ENCODE peak calls at places on chromosomes 2 and 18, in ten cellular contexts. H is Panc1, T is transverse colon, C is HCT116, D is breast epithelium, A is SK-N-SH, O is GM23338, Q is sigmoid colon, P is prostate gland, R is endothelial cell of umbilical vein. B is an unnamed sample.

GRCh38 chr2:75055820-75056675 is 97.6 kb downstream of the POLE4 start:
- DNase-seq in R (no peak), Q (no peak), A (no peak), H (no peak), P (no peak), C (no peak), O (peak; percentile 96), D (no peak), T (no peak), B (no peak)

GRCh38 chr2:120108049-120108448 is 95.2 kb downstream of the EPB41L5 start:
- DNase-seq in A (peak; percentile 4), D (no peak), H (no peak), R (peak; percentile 97), Q (no peak), P (peak; percentile 89), C (no peak), T (peak; percentile 34), O (no peak), B (no peak)

GRCh38 chr2:171762879-171763573 is 75.8 kb downstream of the DYNC1I2 start:
- DNase-seq in D (no peak), R (no peak), A (peak; percentile 20), Q (no peak), T (no peak), C (no peak), P (no peak), O (no peak), H (no peak), B (no peak)

GRCh38 chr18:75173125-75173432 is 35.9 kb downstream of the PTGR3 start:
- DNase-seq in R (no peak), H (no peak), C (no peak), T (no peak), Q (no peak), D (no peak), O (peak; percentile 35), A (no peak), P (no peak), B (no peak)

GRCh38 chr2:48414640-48414979 is 115.3 kb upstream of the STON1 start:
- DNase-seq in T (no peak), O (no peak), Q (no peak), C (no peak), P (no peak), H (no peak), A (no peak), D (no peak), R (no peak), B (no peak)

GRCh38 chr18:72409923-72410322 is 134.2 kb downstream of the CBLN2 start:
- DNase-seq in P (no peak), O (no peak), H (no peak), R (no peak), T (no peak), A (no peak), D (no peak), Q (no peak), C (no peak), B (no peak)

GRCh38 chr2:239869272-239870155 is 155.6 kb downstream of the NDUFA10 start:
- DNase-seq in H (no peak), T (no peak), O (no peak), C (no peak), A (no peak), D (peak; percentile 39), P (no peak), Q (no peak), R (no peak), B (no peak)

GRCh38 chr18:3649559-3650426 is 199.8 kb downstream of the TGIF1 start:
- DNase-seq in C (no peak), D (no peak), R (no peak), O (no peak), T (no peak), Q (no peak), H (no peak), A (no peak), P (no peak), B (no peak)

GRCh38 chr18:22060361-22060760 is 109.0 kb upstream of the GATA6 start:
- DNase-seq in C (no peak), P (no peak), Q (no peak), R (no peak), D (no peak), H (no peak), A (no peak), T (no peak), O (no peak), B (no peak)

GRCh38 chr18:22057908-22058527 is 111.4 kb upstream of the GATA6 start:
- DNase-seq in H (peak; percentile 2), T (no peak), A (no peak), D (no peak), Q (no peak), O (no peak), R (no peak), P (no peak), C (no peak), B (no peak)

GRCh38 chr18:22052405-22053105 is 116.8 kb upstream of the GATA6 start:
- DNase-seq in O (no peak), R (no peak), D (no peak), T (peak; percentile 25), Q (no peak), H (no peak), C (no peak), P (no peak), A (no peak), B (no peak)

GRCh38 chr18:22056962-22057361 is 112.4 kb upstream of the GATA6 start:
- DNase-seq in O (no peak), R (no peak), H (no peak), Q (no peak), A (no peak), T (no peak), P (no peak), C (no peak), D (no peak), B (no peak)

GRCh38 chr18:22055466-22055865 is 113.9 kb upstream of the GATA6 start:
- DNase-seq in T (no peak), R (no peak), D (no peak), O (no peak), Q (no peak), P (no peak), C (no peak), H (no peak), A (no peak), B (no peak)
- TF ChIP-seq CTCF in T (no peak), R (no peak), D (no peak), O (no peak), Q (no peak), P (no peak), C (no peak), H (no peak), A (no peak), B (no peak)

DNA sequence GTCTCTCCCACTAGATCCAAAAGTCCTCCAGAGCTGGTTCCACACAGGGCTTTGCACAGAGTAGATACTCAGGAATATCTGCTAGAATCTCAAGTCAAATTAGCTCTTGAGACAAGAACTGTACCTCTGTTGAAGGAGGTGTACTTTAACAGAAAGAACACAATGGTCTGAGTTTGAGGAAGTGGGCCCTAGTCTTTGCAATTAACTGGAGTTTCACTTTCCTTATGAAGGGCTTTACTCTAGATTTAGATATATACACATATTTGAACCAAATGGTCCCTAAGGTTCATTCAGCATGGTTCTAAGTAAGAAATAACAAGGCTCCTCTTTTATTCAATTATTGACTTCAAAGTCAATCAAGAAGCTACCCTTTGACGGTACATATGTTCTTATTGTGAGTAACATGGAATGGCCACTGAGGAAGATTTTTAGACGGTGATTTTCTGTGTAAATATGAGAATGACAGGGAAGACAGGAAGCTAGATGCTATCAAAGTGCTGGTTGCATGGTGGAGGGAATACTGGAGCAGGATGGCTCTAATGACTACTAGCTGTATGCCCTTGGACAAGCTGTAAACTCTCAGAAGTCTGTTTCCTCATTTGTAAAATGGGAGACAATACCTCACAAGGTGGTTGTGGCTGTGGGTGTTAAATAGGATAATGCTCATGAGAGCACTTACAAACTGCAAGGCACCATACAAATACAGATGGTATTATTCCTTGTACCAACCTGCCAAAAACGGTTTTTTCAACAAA is 73.5 kb upstream of the SERTAD2 start:
- DNase-seq in O (no peak), T (no peak), A (no peak), C (no peak), H (no peak), Q (no peak), R (no peak), D (no peak), P (no peak), B (no peak)
- H3K4me1 ChIP-seq in O (peaks cover 15% of the 10 kb centered on the region), T (peaks cover 49% of the 10 kb centered on the region), A (peaks cover 7% of the 10 kb centered on the region), C (peaks cover 9% of the 10 kb centered on the region), H (peaks cover 58% of the 10 kb centered on the region), Q (no peaks in the 10 kb centered on the region), R (peaks cover 13% of the 10 kb centered on the region), D (no peaks in the 10 kb centered on the region), P (no peaks in the 10 kb centered on the region), B (peaks cover 30% of the 10 kb centered on the region)

GRCh38 chr2:54332386-54332785 is 76.4 kb upstream of the TSPYL6 start:
- DNase-seq in A (no peak), R (no peak), D (no peak), Q (no peak), H (no peak), P (no peak), O (no peak), C (no peak), T (no peak), B (no peak)

GRCh38 chr2:54325148-54325547 is 69.1 kb upstream of the TSPYL6 start:
- DNase-seq in A (no peak), P (no peak), Q (no peak), T (no peak), H (no peak), R (no peak), C (no peak), D (no peak), O (no peak), B (no peak)

GRCh38 chr2:54331095-54331835 is 75.2 kb upstream of the TSPYL6 start:
- DNase-seq in Q (peak; percentile 66), O (peak; percentile 43), D (no peak), R (no peak), T (no peak), P (no peak), C (no peak), H (no peak), A (peak; percentile 11), B (no peak)

GRCh38 chr2:54329482-54330225 is 73.6 kb upstream of the TSPYL6 start:
- DNase-seq in R (peak; percentile 66), P (no peak), T (no peak), H (no peak), Q (no peak), C (no peak), D (no peak), O (no peak), A (peak; percentile 28), B (no peak)

GRCh38 chr2:54330226-54331094 is 74.4 kb upstream of the TSPYL6 start:
- DNase-seq in T (peak; percentile 96), A (peak; percentile 97), C (peak; percentile 88), O (peak; percentile 98), Q (peak; percentile 99), D (peak; percentile 96), H (peak; percentile 83), P (peak; percentile 96), R (peak; percentile 97), B (peak; percentile 98)
- TF ChIP-seq POLR2AphosphoS5 in T (peak; percentile 89), A (peak; percentile 82), C (peak; percentile 91), O (peak; percentile 82), Q (peak; percentile 99), D (peak; percentile 91), H (peak; percentile 55), P (peak; percentile 94), R (peak; percentile 75), B (peak; percentile 54)

DNA sequence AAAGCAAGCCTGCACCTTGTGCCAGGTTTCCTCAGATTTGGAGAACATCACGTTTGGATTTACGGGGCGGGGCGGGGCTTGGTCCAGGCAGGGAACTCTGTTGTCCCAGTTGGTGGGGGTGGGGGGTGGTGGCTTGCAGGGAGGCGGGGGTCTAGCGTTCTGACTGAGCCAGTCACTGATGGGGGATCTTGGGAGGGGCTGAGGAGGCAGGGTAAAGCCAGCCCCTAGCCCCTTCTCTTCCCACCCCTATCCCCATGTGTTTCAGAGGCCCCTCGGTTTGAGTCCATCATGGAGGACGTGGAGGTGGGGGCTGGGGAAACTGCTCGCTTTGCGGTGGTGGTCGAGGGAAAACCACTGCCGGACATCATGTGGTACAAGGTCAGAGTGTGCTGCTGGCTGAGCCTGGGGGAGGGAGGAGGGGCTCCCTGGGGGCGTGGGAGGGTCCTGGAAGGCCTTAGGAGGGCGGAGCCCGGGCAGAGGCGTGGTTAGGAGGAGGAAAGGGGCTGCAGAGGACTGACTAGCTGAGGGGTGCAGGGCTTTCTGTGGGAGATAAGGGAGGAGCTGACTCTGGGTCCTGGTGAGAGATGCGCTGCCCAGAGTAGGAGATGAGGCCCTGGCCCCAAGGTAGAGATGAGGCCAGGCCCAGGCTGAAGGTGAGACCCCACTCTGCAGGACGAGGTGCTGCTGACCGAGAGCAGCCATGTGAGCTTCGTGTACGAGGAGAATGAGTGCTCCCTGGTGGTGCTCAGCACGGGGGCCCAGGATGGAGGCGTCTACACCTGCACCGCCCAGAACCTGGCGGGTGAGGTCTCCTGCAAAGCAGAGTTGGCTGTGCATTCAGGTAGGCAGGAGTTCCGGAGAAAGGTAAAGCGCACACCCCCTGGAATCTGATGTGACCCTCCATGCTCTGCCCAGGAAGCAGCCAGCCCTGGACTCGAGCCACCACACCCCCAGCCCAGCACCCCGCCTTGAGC is 21.8 kb upstream of the GMPPA start:
- DNase-seq in C (no peak), A (peak; percentile 72), R (no peak), Q (no peak), P (no peak), D (no peak), T (no peak), O (peak; percentile 96), H (no peak), B (no peak)
- TF ChIP-seq CTCF in C (no peak), A (no peak), R (no peak), Q (no peak), P (no peak), D (no peak), T (no peak), O (no peak), H (no peak), B (no peak)

B was measured in suprapubic skin.